ENCODE peak calls at places on chromosome 3, in four cellular contexts. N is fibroblast of mammary gland, K is ELF-1, S is cerebellar cortex. H is an unnamed sample.

GRCh38 chr3:28835751-28836150 is 445.1 kb upstream of the RBMS3 start:
- DNase-seq in S (no peak), N (no peak), K (peak; percentile 18), H (peak; percentile 26)

GRCh38 chr3:111915905-111916304 is 56.8 kb downstream of the PHLDB2 start:
- DNase-seq in K (no peak), N (no peak), S (no peak), H (no peak)

GRCh38 chr3:42803800-42804112 is 534 bp downstream of the HIGD1A start:
- DNase-seq in N (no peak), S (no peak), K (peak; percentile 67), H (peak; percentile 16)

GRCh38 chr3:46863261-46863782 is at the start of gene MYL3:
- DNase-seq in S (no peak), K (peak; percentile 51), N (no peak), H (no peak)

GRCh38 chr3:107524214-107525100 is 1.7 kb downstream of the BBX start:
- DNase-seq in S (peak; percentile 42), K (peak; percentile 67), N (peak; percentile 58), H (peak; percentile 67)

GRCh38 chr3:71064976-71065763 is 518.4 kb downstream of the FOXP1 start:
- DNase-seq in S (no peak), N (peak; percentile 40), K (peak; percentile 79), H (peak; percentile 32)

GRCh38 chr3:105806361-105806760 is 62.5 kb downstream of the CBLB start:
- DNase-seq in S (peak; percentile 8), K (no peak), N (peak; percentile 77), H (peak; percentile 6)

GRCh38 chr3:172040078-172040975 is 949 bp downstream of the FNDC3B start:
- DNase-seq in S (peak; percentile 36), N (peak; percentile 81), K (peak; percentile 81), H (peak; percentile 93)

GRCh38 chr3:98012974-98013373 is 22.1 kb downstream of the GABRR3 start:
- DNase-seq in K (no peak), S (no peak), N (peak; percentile 86), H (no peak)

GRCh38 chr3:8736436-8736835 is 2.8 kb downstream of the CAV3 start:
- DNase-seq in K (no peak), S (no peak), N (no peak), H (no peak)

GRCh38 chr3:27559835-27560234 is 75.7 kb upstream of the SLC4A7 start:
- DNase-seq in S (no peak), K (peak; percentile 92), N (peak; percentile 90), H (peak; percentile 83)

GRCh38 chr3:126394179-126394976 is at the start of gene CFAP100:
- DNase-seq in K (peak; percentile 76), S (peak; percentile 12), N (peak; percentile 35), H (no peak)

GRCh38 chr3:46278816-46279672 is 36.8 kb downstream of the CCR3 start:
- DNase-seq in S (no peak), N (no peak), K (no peak), H (no peak)

GRCh38 chr3:60048447-60048848 is 998.6 kb upstream of the CFAP20DC start:
- DNase-seq in N (no peak), S (no peak), K (no peak), H (no peak)

GRCh38 chr3:29512620-29513019 is 231.7 kb downstream of the RBMS3 start:
- DNase-seq in K (no peak), N (no peak), S (no peak), H (no peak)

GRCh38 chr3:165805834-165806561 is 31.2 kb downstream of the BCHE start:
- DNase-seq in N (peak; percentile 6), S (no peak), K (no peak), H (peak; percentile 0)

GRCh38 chr3:67678665-67679064 is 24.3 kb upstream of the SUCLG2 start:
- DNase-seq in N (no peak), K (no peak), S (no peak), H (no peak)

GRCh38 chr3:10317311-10317960 is 3.5 kb downstream of the SEC13 start:
- DNase-seq in K (no peak), S (no peak), N (no peak), H (no peak)

GRCh38 chr3:185460283-185460682 is 38.6 kb downstream of the TMEM41A start:
- DNase-seq in K (no peak), S (no peak), N (no peak), H (no peak)

GRCh38 chr3:197021231-197021630 is 8.4 kb downstream of the MELTF start:
- DNase-seq in N (no peak), K (no peak), S (no peak), H (no peak)

GRCh38 chr3:174986685-174987084 is 127.6 kb downstream of the NAALADL2 start:
- DNase-seq in K (no peak), N (peak; percentile 42), S (no peak), H (no peak)

GRCh38 chr3:72517804-72518442 is 330.3 kb downstream of the SHQ1 start:
- DNase-seq in N (no peak), S (no peak), K (no peak), H (no peak)

GRCh38 chr3:51400169-51400568 is 9.1 kb downstream of the RBM15B start:
- DNase-seq in N (no peak), S (no peak), K (no peak), H (no peak)

GRCh38 chr3:49057268-49057667 is 28.1 kb upstream of the IMPDH2 start:
- DNase-seq in K (no peak), N (no peak), S (no peak), H (no peak)

GRCh38 chr3:194381460-194381875 is 11.9 kb upstream of the LRRC15 start:
- DNase-seq in K (peak; percentile 73), N (no peak), S (peak; percentile 17), H (no peak)

GRCh38 chr3:14483286-14483685 is 56.9 kb downstream of the GRIP2 start:
- DNase-seq in N (no peak), K (no peak), S (no peak), H (no peak)

GRCh38 chr3:161406594-161407555 is 35.6 kb upstream of the SPTSSB start:
- DNase-seq in N (no peak), K (no peak), S (no peak), H (no peak)

GRCh38 chr3:119524931-119525662 is 26.8 kb downstream of the TIMMDC1 start:
- DNase-seq in S (peak; percentile 6), N (peak; percentile 34), K (no peak), H (no peak)

GRCh38 chr3:72523409-72524172 is 324.7 kb downstream of the SHQ1 start:
- DNase-seq in N (no peak), K (no peak), S (no peak), H (no peak)

GRCh38 chr3:106119691-106120090 is 250.9 kb upstream of the CBLB start:
- DNase-seq in N (peak; percentile 90), S (no peak), K (no peak), H (no peak)

GRCh38 chr3:138066972-138067371 is 48.4 kb downstream of the DZIP1L start:
- DNase-seq in S (no peak), N (no peak), K (no peak), H (no peak)

GRCh38 chr3:183554377-183554776 is 1.1 kb downstream of the KLHL6 start:
- DNase-seq in S (no peak), N (no peak), K (no peak), H (no peak)

GRCh38 chr3:182795383-182795782 is 2.1 kb downstream of the ATP11B start:
- DNase-seq in S (no peak), K (peak; percentile 5), N (peak; percentile 25), H (no peak)

GRCh38 chr3:128621234-128621633 is 29.4 kb downstream of the RPN1 start:
- DNase-seq in N (no peak), S (no peak), K (no peak), H (no peak)